ENCODE peak calls at places on chromosomes 7 and 10, in six cellular contexts. O is spleen, C is breast epithelium, Y is left ventricle myocardium inferior, L is AG10803, N is kidney. V is an unnamed sample.

GRCh38 chr7:121505540-121506182 is 109.6 kb upstream of the FAM3C start:
- DNase-seq in O (no peak), N (no peak), C (no peak), L (no peak), Y (no peak), V (no peak)

GRCh38 chr7:140475747-140476333 is 3.5 kb downstream of the MKRN1 start:
- DNase-seq in O (no peak), Y (no peak), N (no peak), C (no peak), L (peak; percentile 24), V (peak; percentile 43)

GRCh38 chr10:127278001-127278400 is 81.6 kb upstream of the INSYN2A start:
- DNase-seq in N (no peak), Y (no peak), C (no peak), O (no peak), L (peak; percentile 2), V (peak; percentile 6)

GRCh38 chr10:7315906-7316305 is 94.9 kb downstream of the SFMBT2 start:
- DNase-seq in Y (no peak), C (no peak), N (no peak), O (no peak), L (no peak), V (no peak)

GRCh38 chr7:44461387-44461786 is 29.1 kb downstream of the NUDCD3 start:
- DNase-seq in C (no peak), Y (no peak), O (no peak), N (no peak), L (peak; percentile 57), V (peak; percentile 73)

GRCh38 chr7:157007470-157008066 is 2.9 kb downstream of the MNX1 start:
- DNase-seq in O (no peak), C (no peak), L (no peak), Y (no peak), N (no peak), V (no peak)

GRCh38 chr7:107147464-107148214 is 21.2 kb upstream of the HBP1 start:
- DNase-seq in Y (no peak), N (no peak), O (no peak), L (peak; percentile 31), C (no peak), V (peak; percentile 20)

GRCh38 chr7:157337316-157338149 is 729 bp downstream of the DNAJB6 start:
- DNase-seq in Y (peak; percentile 68), C (peak; percentile 38), O (peak; percentile 94), N (peak; percentile 88), L (peak; percentile 55), V (peak; percentile 47)

GRCh38 chr10:114304017-114304565 is 65.0 kb downstream of the VWA2 start:
- DNase-seq in C (peak; percentile 74), L (peak; percentile 78), O (peak; percentile 85), Y (peak; percentile 81), N (peak; percentile 85), V (peak; percentile 86)

GRCh38 chr7:125927556-125927955 is 997.9 kb upstream of the POT1 start:
- DNase-seq in N (no peak), C (no peak), O (no peak), Y (no peak), L (no peak), V (no peak)

GRCh38 chr10:26156019-26156418 is 60.6 kb upstream of the GAD2 start:
- DNase-seq in C (no peak), Y (no peak), L (no peak), O (no peak), N (no peak), V (no peak)

GRCh38 chr7:92808006-92808405 is 28.4 kb downstream of the CDK6 start:
- DNase-seq in N (no peak), C (no peak), Y (no peak), L (peak; percentile 46), O (no peak), V (peak; percentile 43)

GRCh38 chr7:114789161-114789560 is 132.7 kb upstream of the MDFIC start:
- DNase-seq in C (no peak), Y (no peak), N (no peak), L (peak; percentile 7), O (no peak), V (peak; percentile 18)

GRCh38 chr10:26821699-26822542 is 38.8 kb downstream of the ABI1 start:
- DNase-seq in O (no peak), Y (no peak), C (no peak), N (no peak), L (peak; percentile 52), V (no peak)

GRCh38 chr10:19412531-19412930 is 363.9 kb downstream of the MALRD1 start:
- DNase-seq in O (no peak), C (no peak), Y (no peak), L (peak; percentile 11), N (no peak), V (peak; percentile 1)

GRCh38 chr10:31947144-31947926 is 18.7 kb upstream of the ARHGAP12 start:
- DNase-seq in C (no peak), O (no peak), L (peak; percentile 96), N (no peak), Y (no peak), V (peak; percentile 85)

GRCh38 chr10:15461353-15462108 is 90.4 kb upstream of the FAM171A1 start:
- DNase-seq in O (no peak), N (peak; percentile 88), C (no peak), Y (peak; percentile 19), L (peak; percentile 94), V (peak; percentile 86)

GRCh38 chr7:782718-783449 is 49.4 kb upstream of the SUN1 start:
- DNase-seq in O (no peak), Y (no peak), N (peak; percentile 70), L (no peak), C (no peak), V (no peak)

GRCh38 chr10:130961506-130962239 is 349.8 kb downstream of the TCERG1L start:
- DNase-seq in L (no peak), O (no peak), C (no peak), Y (no peak), N (no peak), V (no peak)

GRCh38 chr7:114931656-114932011 is 9.7 kb downstream of the MDFIC start:
- DNase-seq in O (no peak), N (no peak), C (no peak), L (no peak), Y (no peak), V (no peak)

GRCh38 chr7:155862516-155863257 is 50.4 kb upstream of the SHH start:
- DNase-seq in Y (no peak), O (peak; percentile 68), C (peak; percentile 6), N (no peak), L (no peak), V (no peak)

DNA sequence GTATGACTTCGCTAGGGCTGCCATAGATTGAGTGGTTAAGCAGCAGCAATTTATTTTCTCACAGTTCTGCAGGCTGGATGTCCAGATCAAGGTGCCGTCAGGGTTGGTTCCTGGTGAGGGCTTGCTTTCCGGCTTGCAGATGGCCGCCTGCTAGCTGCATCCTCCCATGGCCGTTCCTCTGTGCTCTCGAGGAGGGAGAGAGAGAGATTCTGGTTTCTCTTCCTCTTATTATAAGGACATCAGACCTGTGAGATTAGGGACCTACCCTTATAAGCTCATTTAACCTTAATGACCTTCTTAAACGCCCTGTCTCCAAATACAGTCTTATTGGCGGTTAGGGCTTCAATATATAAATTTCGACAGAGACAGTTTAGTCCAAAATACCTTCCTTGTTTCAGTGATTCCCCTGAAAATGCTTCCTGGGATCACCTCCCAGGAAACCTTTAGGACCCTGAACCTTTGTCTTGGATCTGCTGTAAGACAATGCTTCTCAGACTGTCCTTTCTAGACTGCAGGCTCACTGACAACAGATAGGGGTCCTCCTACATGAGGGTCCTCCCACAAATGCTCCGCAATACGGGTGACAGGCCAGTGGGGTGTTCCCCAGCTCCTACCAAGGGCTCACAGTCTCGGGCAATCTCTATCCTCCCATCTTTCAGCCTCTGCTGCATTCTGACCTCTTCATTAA is 82.5 kb upstream of the BAIAP2L1 start:
- DNase-seq in O (peak; percentile 20), L (no peak), N (peak; percentile 38), Y (no peak), C (no peak), V (no peak)
- TF ChIP-seq CTCF in O (no peak), L (no peak), N (no peak), Y (no peak), C (no peak), V (no peak)

DNA sequence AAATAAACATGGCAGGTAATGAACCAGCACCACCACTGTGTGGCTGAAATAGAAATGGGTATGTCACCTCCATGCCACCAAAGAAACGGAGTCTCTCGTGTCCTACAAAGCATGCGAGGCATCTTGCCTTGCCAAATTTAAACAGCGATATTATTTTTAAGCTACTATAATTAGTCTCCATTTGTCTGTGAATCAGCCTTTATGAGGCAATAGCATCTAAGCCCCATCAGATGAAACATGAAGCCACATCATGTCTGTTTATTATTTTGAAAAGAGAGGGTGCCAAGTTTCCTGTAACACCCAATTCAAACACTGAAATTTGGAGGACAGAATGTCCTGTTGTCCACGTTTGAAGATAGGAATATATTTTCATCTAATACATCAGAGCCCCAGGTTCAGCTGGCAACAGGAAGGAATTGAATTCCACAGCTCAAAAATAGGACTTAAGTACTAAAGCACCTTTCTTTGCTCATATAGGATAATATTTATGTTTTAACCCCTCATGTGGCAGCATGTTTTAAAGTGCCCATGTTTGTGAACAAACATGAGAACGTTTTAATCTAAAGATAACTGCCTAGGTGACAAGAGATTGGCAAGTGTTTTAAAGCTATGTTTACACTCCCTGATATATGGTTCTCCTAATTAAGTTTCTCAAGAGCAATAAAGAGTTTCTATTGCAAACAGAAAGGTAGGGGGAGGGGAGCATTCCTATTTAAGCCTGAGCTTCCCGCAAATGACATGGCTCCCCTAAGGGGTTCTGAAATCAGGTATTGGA is 86.8 kb downstream of the SORBS1 start:
- DNase-seq in C (peak; percentile 48), L (peak; percentile 54), N (no peak), O (no peak), Y (no peak), V (no peak)
- TF ChIP-seq CTCF in C (peak; percentile 44), L (no peak), N (no peak), O (no peak), Y (peak; percentile 44), V (no peak)

DNA sequence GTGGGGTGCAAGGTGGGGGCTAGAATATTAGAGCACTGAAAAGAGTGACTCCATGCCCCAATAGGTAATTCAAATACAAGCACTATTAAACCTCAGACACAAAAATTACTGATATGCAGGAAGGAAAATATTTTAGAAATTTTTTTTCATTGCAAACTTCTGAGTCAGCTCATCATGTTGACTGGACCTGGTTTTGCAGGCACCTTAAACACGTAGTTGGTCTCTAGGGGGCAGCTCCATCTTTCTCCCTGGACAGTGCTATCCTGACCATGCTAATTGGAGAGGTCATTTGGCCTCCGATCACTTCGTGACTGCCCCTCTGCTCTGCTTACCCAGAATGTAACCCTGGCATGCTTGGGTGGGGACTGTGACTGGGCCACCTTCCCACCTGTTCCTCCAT is 368.4 kb upstream of the MKI67 start:
- DNase-seq in N (no peak), O (no peak), Y (no peak), L (no peak), C (no peak), V (no peak)
- TF ChIP-seq CTCF in N (no peak), O (no peak), Y (no peak), L (no peak), C (no peak), V (no peak)

GRCh38 chr10:86068532-86069337 is 297.9 kb downstream of the GRID1 start:
- DNase-seq in N (no peak), L (no peak), C (no peak), Y (no peak), O (peak; percentile 38), V (no peak)
- TF ChIP-seq CTCF in N (no peak), L (no peak), C (no peak), Y (peak; percentile 17), O (no peak), V (no peak)